ENCODE peak calls at places on chromosomes 6 and 20, in eight cellular contexts. C is A172; P is astrocyte of the spinal cord; N is GM13976; W is uterus; X is amniotic stem cell; U is naive thymus-derived CD8-positive, alpha-beta T cell; V is ascending aorta. Q is an unnamed sample.

GRCh38 chr6:54847799-54848597 is 1.4 kb downstream of the FAM83B start:
- DNase-seq in C (peak; percentile 59), P (no peak), N (no peak), W (no peak), X (peak; percentile 43), U (no peak), V (no peak), Q (no peak)

GRCh38 chr6:164378330-164378729 is 931.1 kb downstream of the C6orf118 start:
- DNase-seq in C (no peak), P (no peak), N (no peak), W (no peak), X (no peak), U (no peak), V (no peak), Q (no peak)

GRCh38 chr6:10151144-10151915 is 263.5 kb downstream of the TFAP2A start:
- DNase-seq in C (peak; percentile 67), P (no peak), N (no peak), W (no peak), X (peak; percentile 49), U (no peak), V (no peak), Q (no peak)

GRCh38 chr6:6148192-6148815 is 141.6 kb upstream of the NRN1 start:
- DNase-seq in C (no peak), P (no peak), N (no peak), W (peak; percentile 50), X (no peak), U (no peak), V (no peak), Q (no peak)

GRCh38 chr20:53569606-53570307 is 23.9 kb downstream of the ZNF217 start:
- DNase-seq in C (no peak), P (no peak), N (no peak), W (no peak), X (no peak), U (no peak), V (no peak), Q (no peak)

GRCh38 chr6:44264154-44265002 is 973 bp downstream of the NFKBIE start:
- DNase-seq in C (peak; percentile 37), P (no peak), N (peak; percentile 70), W (no peak), X (no peak), U (no peak), V (peak; percentile 72), Q (no peak)

GRCh38 chr6:29009358-29009757 is 4.2 kb upstream of the ZNF311 start:
- DNase-seq in C (no peak), P (no peak), N (no peak), W (no peak), X (no peak), U (no peak), V (no peak), Q (no peak)

GRCh38 chr6:125887372-125887771 is 69.2 kb upstream of the HINT3 start:
- DNase-seq in C (no peak), P (no peak), N (no peak), W (no peak), X (no peak), U (no peak), V (no peak), Q (no peak)

GRCh38 chr6:51209651-51210050 is 391.0 kb downstream of the TFAP2B start:
- DNase-seq in C (no peak), P (no peak), N (no peak), W (no peak), X (no peak), U (no peak), V (no peak), Q (no peak)

GRCh38 chr6:37013516-37014491 is 8.3 kb downstream of the FGD2 start:
- DNase-seq in C (no peak), P (no peak), N (no peak), W (no peak), X (no peak), U (no peak), V (no peak), Q (no peak)

GRCh38 chr20:62824476-62825287 is 7.8 kb downstream of the COL9A3 start:
- DNase-seq in C (peak; percentile 46), P (peak; percentile 25), N (peak; percentile 78), W (peak; percentile 80), X (no peak), U (no peak), V (peak; percentile 84), Q (no peak)

GRCh38 chr6:15489563-15489962 is 173.3 kb downstream of the DTNBP1 start:
- DNase-seq in C (no peak), P (no peak), N (no peak), W (no peak), X (no peak), U (no peak), V (peak; percentile 41), Q (no peak)

GRCh38 chr6:43559328-43559727 is 16.5 kb downstream of the XPO5 start:
- DNase-seq in C (no peak), P (no peak), N (no peak), W (no peak), X (no peak), U (no peak), V (no peak), Q (no peak)

GRCh38 chr6:48449002-48449401 is 338.0 kb upstream of the PTCHD4 start:
- DNase-seq in C (no peak), P (peak; percentile 29), N (no peak), W (no peak), X (no peak), U (no peak), V (no peak), Q (no peak)

GRCh38 chr20:46928580-46929132 is 34.0 kb downstream of the EYA2 start:
- DNase-seq in C (no peak), P (peak; percentile 26), N (no peak), W (peak; percentile 46), X (no peak), U (no peak), V (no peak), Q (no peak)

GRCh38 chr20:43914286-43914685 is 366 bp upstream of the TOX2 start:
- DNase-seq in C (no peak), P (no peak), N (no peak), W (no peak), X (no peak), U (peak; percentile 22), V (peak; percentile 64), Q (no peak)

GRCh38 chr20:51121901-51122412 is 99.0 kb upstream of the KCNG1 start:
- DNase-seq in C (no peak), P (peak; percentile 59), N (no peak), W (no peak), X (no peak), U (no peak), V (no peak), Q (no peak)

GRCh38 chr6:73285674-73286283 is 22.8 kb upstream of the KHDC1 start:
- DNase-seq in C (peak; percentile 63), P (peak; percentile 72), N (no peak), W (no peak), X (peak; percentile 64), U (no peak), V (no peak), Q (no peak)

GRCh38 chr6:63676412-63677114 is 41.0 kb downstream of the PHF3 start:
- DNase-seq in C (no peak), P (no peak), N (no peak), W (no peak), X (no peak), U (no peak), V (no peak), Q (no peak)

Q was measured in left ventricle myocardium inferior.